ENCODE peak calls at places on chromosomes 6 and 20, in eight cellular contexts. C is keratinocyte; E is hypothalamus; K is activated naive CD8-positive, alpha-beta T cell treated with anti-CD3 and anti-CD28 coated beads, Interleukin-2, amount 50 U/mL, for 24 hours; O is activated naive CD4-positive, alpha-beta T cell treated with anti-CD3 and anti-CD28 coated beads for 36 hours; L is nephron progenitor cell; S is D721Med; Y is stimulated activated CD4-positive, alpha-beta T cell treated with anti-CD3 and anti-CD28 coated beads, Interleukin-2, amount 100 ng/mL, for 48 hours. J is an unnamed sample.

GRCh38 chr6:135451617-135452190 is 45.8 kb downstream of the AHI1 start:
- DNase-seq in C (no peak), E (no peak), K (no peak), O (no peak), L (no peak), S (no peak), Y (no peak), J (no peak)

GRCh38 chr6:167954151-167954550 is 43.3 kb upstream of the KIF25 start:
- DNase-seq in C (no peak), E (no peak), K (no peak), O (no peak), L (no peak), S (no peak), Y (no peak), J (no peak)

GRCh38 chr6:156167289-156168076 is 609.7 kb upstream of the ARID1B start:
- DNase-seq in C (no peak), E (no peak), K (no peak), O (peak), L (no peak), S (no peak), Y (no peak), J (no peak)

GRCh38 chr6:159654483-159655098 is 38.5 kb downstream of the SOD2 start:
- DNase-seq in C (peak), E (no peak), K (no peak), O (no peak), L (peak), S (no peak), Y (no peak), J (no peak)

GRCh38 chr6:158011478-158011920 is 29.8 kb downstream of the SYNJ2 start:
- DNase-seq in C (no peak), E (no peak), K (no peak), O (no peak), L (no peak), S (no peak), Y (no peak), J (no peak)

GRCh38 chr20:40640667-40641066 is 48.4 kb downstream of the MAFB start:
- DNase-seq in C (no peak), E (no peak), K (no peak), O (no peak), L (no peak), S (no peak), Y (no peak), J (no peak)

GRCh38 chr6:99092009-99092408 is 144.3 kb upstream of the FBXL4 start:
- DNase-seq in C (no peak), E (no peak), K (no peak), O (no peak), L (no peak), S (no peak), Y (no peak), J (no peak)

GRCh38 chr20:59391975-59392374 is 91.6 kb downstream of the EDN3 start:
- DNase-seq in C (no peak), E (no peak), K (no peak), O (no peak), L (no peak), S (no peak), Y (no peak), J (no peak)

GRCh38 chr6:140684776-140685550 is 1310.5 kb upstream of the CITED2 start:
- DNase-seq in C (no peak), E (no peak), K (no peak), O (no peak), L (no peak), S (no peak), Y (no peak), J (no peak)

GRCh38 chr6:53746442-53747103 is 48.2 kb upstream of the LRRC1 start:
- DNase-seq in C (no peak), E (no peak), K (no peak), O (no peak), L (no peak), S (no peak), Y (no peak), J (no peak)

GRCh38 chr20:37984018-37984785 is 49.1 kb downstream of the TTI1 start:
- DNase-seq in C (no peak), E (no peak), K (no peak), O (no peak), L (no peak), S (no peak), Y (no peak), J (no peak)

GRCh38 chr6:156280131-156280530 is 497.0 kb upstream of the ARID1B start:
- DNase-seq in C (no peak), E (no peak), K (no peak), O (no peak), L (no peak), S (no peak), Y (no peak), J (no peak)

GRCh38 chr6:88561974-88562736 is 396.0 kb upstream of the CNR1 start:
- DNase-seq in C (no peak), E (no peak), K (no peak), O (no peak), L (no peak), S (no peak), Y (no peak), J (no peak)

GRCh38 chr20:62370807-62371587 is 3.9 kb upstream of the LAMA5 start:
- DNase-seq in C (no peak), E (no peak), K (no peak), O (no peak), L (no peak), S (no peak), Y (no peak), J (no peak)

GRCh38 chr6:54737247-54737646 is 109.3 kb upstream of the FAM83B start:
- DNase-seq in C (no peak), E (no peak), K (peak), O (no peak), L (peak), S (no peak), Y (no peak), J (no peak)